ENCODE peak calls at places on chromosomes 3 and 15, in ten cellular contexts. F is WERI-Rb-1, B is HCT116, Q is AG09309, G is HL-60, H is pancreas, U is GM12878, C is heart right ventricle, S is breast epithelium, R is osteoblast. P is an unnamed sample.

GRCh38 chr15:25568751-25569150 is 129.9 kb upstream of the UBE3A start:
- DNase-seq in F (no peak), B (no peak), Q (no peak), G (no peak), H (no peak), U (no peak), C (peak), S (no peak), R (no peak), P (no peak)

GRCh38 chr3:162998205-162998604 is 1501.6 kb downstream of the OTOL1 start:
- DNase-seq in F (no peak), B (no peak), Q (no peak), G (no peak), H (no peak), U (no peak), C (no peak), S (no peak), R (no peak), P (no peak)

GRCh38 chr15:90910441-90911301 is 7.6 kb downstream of the MAN2A2 start:
- DNase-seq in F (no peak), B (no peak), Q (no peak), G (no peak), H (no peak), U (no peak), C (no peak), S (no peak), R (peak), P (no peak)

GRCh38 chr3:55066406-55067128 is 138.7 kb upstream of the LRTM1 start:
- DNase-seq in F (no peak), B (no peak), Q (no peak), G (no peak), H (no peak), U (no peak), C (no peak), S (no peak), R (no peak), P (no peak)

GRCh38 chr3:148737104-148737525 is 39.4 kb downstream of the AGTR1 start:
- DNase-seq in F (no peak), B (no peak), Q (peak), G (no peak), H (no peak), U (no peak), C (no peak), S (no peak), R (no peak), P (no peak)

GRCh38 chr3:166052440-166052839 is 215.2 kb upstream of the BCHE start:
- DNase-seq in F (no peak), B (no peak), Q (no peak), G (no peak), H (no peak), U (no peak), C (no peak), S (no peak), R (no peak), P (no peak)

GRCh38 chr15:100781961-100782525 is 97.6 kb upstream of the ALDH1A3 start:
- DNase-seq in F (no peak), B (no peak), Q (no peak), G (no peak), H (no peak), U (no peak), C (no peak), S (peak), R (peak), P (no peak)

GRCh38 chr3:9175421-9175820 is 74.0 kb downstream of the SRGAP3 start:
- DNase-seq in F (no peak), B (no peak), Q (no peak), G (no peak), H (no peak), U (no peak), C (no peak), S (peak), R (peak), P (no peak)

GRCh38 chr3:69249001-69249400 is 126.6 kb upstream of the LMOD3 start:
- DNase-seq in F (no peak), B (no peak), Q (no peak), G (no peak), H (no peak), U (no peak), C (no peak), S (no peak), R (no peak), P (no peak)

GRCh38 chr3:82165266-82165665 is 403.8 kb upstream of the GBE1 start:
- DNase-seq in F (no peak), B (no peak), Q (no peak), G (no peak), H (no peak), U (no peak), C (no peak), S (no peak), R (no peak), P (no peak)

GRCh38 chr15:50330921-50331320 is 24.1 kb downstream of the GABPB1 start:
- DNase-seq in F (no peak), B (no peak), Q (no peak), G (no peak), H (no peak), U (no peak), C (no peak), S (no peak), R (no peak), P (no peak)

GRCh38 chr3:47601310-47601709 is 22.6 kb upstream of the CSPG5 start:
- DNase-seq in F (no peak), B (no peak), Q (no peak), G (no peak), H (no peak), U (no peak), C (no peak), S (no peak), R (no peak), P (no peak)

GRCh38 chr3:133757701-133758319 is 11.6 kb downstream of the TF start:
- DNase-seq in F (no peak), B (no peak), Q (no peak), G (no peak), H (no peak), U (no peak), C (no peak), S (no peak), R (no peak), P (no peak)

GRCh38 chr3:48898383-48899234 is at the start of gene SLC25A20:
- DNase-seq in F (peak), B (peak), Q (peak), G (peak), H (peak), U (peak), C (peak), S (peak), R (peak), P (peak)

GRCh38 chr3:14203521-14204079 is 25.0 kb downstream of the LSM3 start:
- DNase-seq in F (peak), B (peak), Q (peak), G (peak), H (no peak), U (no peak), C (peak), S (peak), R (peak), P (peak)

GRCh38 chr3:193240850-193241706 is at the start of gene PLAAT1:
- DNase-seq in F (peak), B (no peak), Q (no peak), G (peak), H (peak), U (no peak), C (peak), S (peak), R (peak), P (no peak)

GRCh38 chr3:117473981-117474563 is 764.5 kb downstream of the TUSC7 start:
- DNase-seq in F (no peak), B (no peak), Q (no peak), G (no peak), H (no peak), U (no peak), C (no peak), S (no peak), R (no peak), P (no peak)

GRCh38 chr3:167740961-167741587 is 5.6 kb downstream of the SERPINI1 start:
- DNase-seq in F (peak), B (peak), Q (no peak), G (peak), H (no peak), U (no peak), C (no peak), S (no peak), R (peak), P (peak)

GRCh38 chr15:42104095-42104891 is 9.9 kb upstream of the PLA2G4D start:
- DNase-seq in F (no peak), B (no peak), Q (peak), G (no peak), H (no peak), U (no peak), C (no peak), S (no peak), R (no peak), P (no peak)

GRCh38 chr3:32428092-32429068 is 36.7 kb downstream of the CMTM7 start:
- DNase-seq in F (no peak), B (no peak), Q (no peak), G (no peak), H (no peak), U (no peak), C (no peak), S (no peak), R (no peak), P (no peak)

GRCh38 chr15:66911131-66911700 is 154.2 kb upstream of the SMAD3 start:
- DNase-seq in F (no peak), B (no peak), Q (no peak), G (no peak), H (no peak), U (no peak), C (no peak), S (no peak), R (no peak), P (no peak)

GRCh38 chr3:10395671-10396070 is 74.8 kb upstream of the SEC13 start:
- DNase-seq in F (no peak), B (no peak), Q (no peak), G (no peak), H (no peak), U (no peak), C (no peak), S (peak), R (no peak), P (peak)

GRCh38 chr3:172283848-172284357 is 164.4 kb downstream of the GHSR start:
- DNase-seq in F (no peak), B (no peak), Q (no peak), G (no peak), H (no peak), U (no peak), C (no peak), S (no peak), R (no peak), P (no peak)

GRCh38 chr15:91632176-91632575 is 221.3 kb upstream of the SLCO3A1 start:
- DNase-seq in F (no peak), B (no peak), Q (no peak), G (no peak), H (no peak), U (no peak), C (no peak), S (no peak), R (no peak), P (no peak)

DNA sequence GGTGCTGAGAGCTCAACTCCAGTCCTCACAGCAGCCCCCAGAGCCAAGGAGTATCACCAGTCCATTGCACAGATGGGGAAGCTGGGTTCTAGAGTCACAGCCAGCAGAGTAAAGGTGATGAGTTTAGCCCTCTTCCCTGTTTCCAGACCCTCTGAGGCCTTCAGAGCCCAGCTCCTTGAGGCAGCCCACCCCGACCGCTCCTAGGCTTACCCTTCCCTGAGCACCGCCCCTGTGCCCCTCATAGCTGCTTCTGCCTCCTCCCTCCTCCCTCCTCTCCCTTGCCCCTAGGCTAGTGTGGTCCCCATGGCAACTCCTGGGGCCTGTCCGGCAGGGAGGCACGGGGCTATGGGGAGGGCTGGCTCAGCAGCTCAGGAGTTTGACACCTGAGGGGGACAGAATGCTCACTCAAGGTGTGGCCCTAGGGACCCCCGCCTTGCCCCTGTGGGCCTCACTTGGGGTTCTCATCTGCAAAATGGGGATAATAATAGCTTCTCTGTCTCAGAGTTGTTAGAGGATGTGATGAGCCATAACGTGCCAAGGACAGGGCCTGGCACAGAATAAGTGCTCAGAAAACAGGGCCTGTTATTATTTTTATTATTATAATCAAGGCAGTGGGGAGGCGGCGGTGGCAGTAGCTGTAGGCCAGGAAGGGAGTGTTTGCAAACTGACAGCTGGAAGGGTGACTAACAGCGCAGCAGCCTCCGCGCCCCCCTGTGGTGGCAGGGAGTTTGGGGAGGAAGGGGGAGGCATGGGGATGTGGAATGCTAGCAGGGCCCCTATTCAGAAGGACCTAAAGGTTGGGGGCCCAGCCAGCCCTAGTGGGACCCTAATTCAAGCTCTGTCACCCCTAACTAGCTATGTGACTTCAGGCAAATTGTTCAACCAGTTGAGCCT is 11.5 kb downstream of the CSK start:
- DNase-seq in F (no peak), B (no peak), Q (no peak), G (peak), H (no peak), U (no peak), C (no peak), S (no peak), R (peak), P (no peak)
- TF ChIP-seq CTCF in F (no peak), B (no peak), Q (no peak), G (peak), H (no peak), U (peak), C (no peak), S (no peak), R (peak), P (peak)

GRCh38 chr15:79898369-79898768 is 1.6 kb upstream of the MTHFS start:
- DNase-seq in F (no peak), B (no peak), Q (no peak), G (no peak), H (no peak), U (no peak), C (no peak), S (no peak), R (no peak), P (no peak)

GRCh38 chr15:79896131-79896633 is 632 bp downstream of the MTHFS start:
- DNase-seq in F (no peak), B (no peak), Q (no peak), G (no peak), H (no peak), U (peak), C (no peak), S (no peak), R (no peak), P (no peak)

GRCh38 chr15:79897380-79897678 is 515 bp upstream of the MTHFS start:
- DNase-seq in F (no peak), B (no peak), Q (no peak), G (no peak), H (no peak), U (no peak), C (no peak), S (no peak), R (no peak), P (no peak)

GRCh38 chr15:79896634-79897379 is at the start of gene MTHFS:
- DNase-seq in F (peak), B (peak), Q (peak), G (peak), H (peak), U (no peak), C (peak), S (peak), R (peak), P (no peak)

GRCh38 chr15:79897701-79898113 is 893 bp upstream of the MTHFS start:
- DNase-seq in F (no peak), B (no peak), Q (no peak), G (peak), H (no peak), U (no peak), C (no peak), S (no peak), R (peak), P (no peak)
- H3K4me3 ChIP-seq in F (peak), B (peak), Q (no peak), G (no peak), H (peak), U (peak), C (no peak), S (no peak), R (peak), P (peak)

DNA sequence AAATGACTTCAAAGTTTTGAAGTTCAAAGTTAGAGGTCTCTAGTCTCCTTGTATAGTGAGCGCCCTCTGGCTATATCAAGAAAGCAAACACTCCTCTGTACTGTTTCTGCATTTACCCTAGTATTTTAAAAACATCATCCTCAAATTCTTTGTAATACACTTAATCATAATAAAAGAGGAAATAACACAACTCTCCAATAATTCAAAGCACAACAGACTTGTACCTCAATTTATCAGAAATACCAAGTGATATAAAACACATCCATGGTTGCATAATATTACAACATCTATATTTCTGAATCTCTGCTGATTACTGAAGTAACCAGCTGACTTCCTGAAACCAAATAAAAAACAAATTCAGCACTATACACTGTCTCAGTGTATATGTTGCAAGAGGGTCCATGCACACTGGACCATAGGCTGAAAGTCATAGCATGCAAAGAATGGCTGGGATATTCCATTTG is 12.5 kb downstream of the PLOD2 start:
- DNase-seq in F (no peak), B (no peak), Q (no peak), G (no peak), H (no peak), U (no peak), C (no peak), S (no peak), R (no peak), P (no peak)
- TF ChIP-seq CTCF in F (peak), B (peak), Q (peak), G (no peak), H (no peak), U (no peak), C (no peak), S (no peak), R (peak), P (no peak)

GRCh38 chr3:23913873-23914743 is 2.7 kb downstream of the NKIRAS1 start:
- DNase-seq in F (no peak), B (no peak), Q (no peak), G (no peak), H (no peak), U (no peak), C (no peak), S (no peak), R (peak), P (no peak)
- H3K4me3 ChIP-seq in F (no peak), B (no peak), Q (no peak), G (no peak), H (no peak), U (peak), C (no peak), S (no peak), R (no peak), P (no peak)

GRCh38 chr15:45263854-45264253 is 11.8 kb downstream of the SLC28A2 start:
- DNase-seq in F (no peak), B (no peak), Q (no peak), G (no peak), H (no peak), U (no peak), C (no peak), S (no peak), R (no peak), P (no peak)

GRCh38 chr15:45262906-45263456 is 10.9 kb downstream of the SLC28A2 start:
- DNase-seq in F (no peak), B (no peak), Q (no peak), G (no peak), H (no peak), U (no peak), C (no peak), S (no peak), R (no peak), P (no peak)

GRCh38 chr15:45265506-45265905 is 13.5 kb downstream of the SLC28A2 start:
- DNase-seq in F (no peak), B (no peak), Q (no peak), G (no peak), H (no peak), U (no peak), C (no peak), S (no peak), R (no peak), P (no peak)

DNA sequence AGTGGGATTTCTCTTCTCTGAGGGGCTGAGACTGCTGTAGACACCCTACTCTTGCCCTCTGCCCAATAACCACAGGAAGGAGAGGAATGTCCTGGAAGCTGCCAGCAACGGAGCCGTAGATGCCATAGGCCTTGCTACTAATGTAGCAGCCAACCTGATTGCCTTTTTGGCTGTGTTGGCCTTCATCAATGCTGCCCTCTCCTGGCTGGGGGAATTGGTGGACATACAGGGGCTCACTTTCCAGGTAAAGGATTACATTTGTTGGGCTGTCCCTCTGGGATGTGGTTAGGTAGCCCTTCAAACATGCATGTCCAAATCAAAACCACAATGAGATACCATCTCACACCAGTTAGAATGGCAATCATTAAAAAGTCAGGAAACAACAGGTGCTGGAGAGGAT is 16.1 kb downstream of the SLC28A2 start:
- DNase-seq in F (peak), B (no peak), Q (no peak), G (peak), H (no peak), U (no peak), C (no peak), S (no peak), R (no peak), P (no peak)
- TF ChIP-seq CTCF in F (peak), B (peak), Q (peak), G (no peak), H (no peak), U (peak), C (no peak), S (no peak), R (peak), P (peak)

GRCh38 chr3:104526901-104527401 is 839.8 kb upstream of the ALCAM start:
- DNase-seq in F (no peak), B (no peak), Q (no peak), G (peak), H (no peak), U (peak), C (no peak), S (no peak), R (no peak), P (peak)
- H3K4me3 ChIP-seq in F (no peak), B (no peak), Q (no peak), G (no peak), H (no peak), U (peak), C (no peak), S (no peak), R (no peak), P (peak)

GRCh38 chr3:140456974-140457373 is 220.9 kb upstream of the TRIM42 start:
- DNase-seq in F (no peak), B (no peak), Q (no peak), G (no peak), H (no peak), U (no peak), C (no peak), S (no peak), R (no peak), P (no peak)
- TF ChIP-seq CTCF in F (peak), B (no peak), Q (no peak), G (no peak), H (no peak), U (no peak), C (no peak), S (no peak), R (no peak), P (no peak)

P was measured in GM12864.